ENCODE peak calls at places on chromosomes 2 and 18, in four cellular contexts. M is activated CD4-positive, CD25-positive, alpha-beta regulatory T cell treated with anti-CD3 and anti-CD28 coated beads, Interleukin-2, amount 50 U/mL, for 72 hours; U is progenitor cell of endocrine pancreas; K is stimulated activated CD8-positive, alpha-beta memory T cell treated with anti-CD3 and anti-CD28 coated beads, Interleukin-2, amount 100 ng/mL, for 48 hours. E is an unnamed sample.
A peak's percentile ranks its signal among the peaks of the same experiment; 100 is the strongest.

GRCh38 chr2:146240376-146240775 is 1604.5 kb upstream of the ACVR2A start:
- DNase-seq in M (no peak), K (no peak), U (no peak), E (no peak)

GRCh38 chr18:76361219-76361618 is 133.8 kb downstream of the ZNF516 start:
- DNase-seq in U (no peak), M (no peak), K (no peak), E (no peak)

GRCh38 chr18:23283933-23284430 is 148.7 kb downstream of the CABLES1 start:
- DNase-seq in K (peak; percentile 17), M (no peak), U (no peak), E (peak; percentile 87)

GRCh38 chr2:190280565-190281330 is 38.9 kb downstream of the HIBCH start:
- DNase-seq in M (no peak), K (no peak), U (no peak), E (no peak)

GRCh38 chr2:212901604-212902275 is 249.7 kb downstream of the IKZF2 start:
- DNase-seq in U (no peak), K (no peak), M (no peak), E (no peak)

GRCh38 chr18:11989966-11990380 is 8.7 kb downstream of the IMPA2 start:
- DNase-seq in M (no peak), U (no peak), K (no peak), E (no peak)

GRCh38 chr2:151922845-151923666 is 94.8 kb upstream of the ARL5A start:
- DNase-seq in M (no peak), U (no peak), K (no peak), E (no peak)

GRCh38 chr2:143835481-143835880 is 684.4 kb downstream of the ZEB2 start:
- DNase-seq in U (no peak), M (no peak), K (no peak), E (no peak)

GRCh38 chr2:52210161-52210560 is 1178.2 kb upstream of the NRXN1 start:
- DNase-seq in M (no peak), U (no peak), K (no peak), E (no peak)

GRCh38 chr2:73985318-73986084 is 791 bp downstream of the TET3 start:
- DNase-seq in K (peak; percentile 47), U (peak; percentile 37), M (peak; percentile 72), E (no peak)

GRCh38 chr2:132977812-132978529 is 308.0 kb upstream of the LYPD1 start:
- DNase-seq in U (no peak), K (no peak), M (no peak), E (no peak)

GRCh38 chr2:240964221-240964853 is 34.1 kb upstream of the SNED1 start:
- DNase-seq in M (no peak), U (peak; percentile 8), K (no peak), E (no peak)

GRCh38 chr2:12048551-12048950 is 302.1 kb downstream of the LPIN1 start:
- DNase-seq in U (no peak), K (no peak), M (no peak), E (no peak)

GRCh38 chr2:98744595-98744994 is 13.7 kb upstream of the MGAT4A start:
- DNase-seq in U (no peak), K (no peak), M (no peak), E (no peak)

GRCh38 chr2:74512744-74513604 is 1.3 kb upstream of the TLX2 start:
- DNase-seq in M (no peak), U (no peak), K (no peak), E (no peak)

GRCh38 chr18:55778731-55779460 is 190.9 kb upstream of the TCF4 start:
- DNase-seq in U (no peak), M (no peak), K (no peak), E (no peak)

GRCh38 chr2:72895759-72896281 is 8.6 kb downstream of the SPR start:
- DNase-seq in K (no peak), U (no peak), M (no peak), E (no peak)

GRCh38 chr18:44837491-44838185 is 156.9 kb downstream of the SETBP1 start:
- DNase-seq in M (no peak), K (no peak), U (no peak), E (no peak)

GRCh38 chr18:26482567-26482966 is 65.8 kb downstream of the KCTD1 start:
- DNase-seq in M (no peak), K (no peak), U (no peak), E (peak; percentile 30)

E was measured in NT2/D1.